ENCODE peak calls at places on chromosomes 7 and 10, in eight cellular contexts. D is trophoblast cell; A is fibroblast of lung; H is upper lobe of left lung; L is PC-3; Z is cardiac muscle cell; K is neural progenitor cell; N is CD8-positive, alpha-beta memory T cell. B is an unnamed sample.

GRCh38 chr10:13099144-13099665 is 758 bp upstream of the OPTN start:
- DNase-seq in L (peak; percentile 35), K (peak; percentile 87), A (no peak), H (peak; percentile 30), Z (peak; percentile 70), D (peak; percentile 72), N (peak; percentile 64), B (peak; percentile 16)

GRCh38 chr7:43689115-43689514 is 40.2 kb downstream of the COA1 start:
- DNase-seq in H (no peak), D (no peak), K (no peak), A (peak; percentile 35), N (no peak), L (no peak), Z (no peak), B (no peak)

GRCh38 chr7:926061-927030 is 28.1 kb downstream of the ADAP1 start:
- DNase-seq in L (no peak), D (no peak), H (peak; percentile 18), K (no peak), N (peak; percentile 49), A (no peak), Z (no peak), B (no peak)

GRCh38 chr10:51425431-51425830 is 274.0 kb downstream of the CSTF2T start:
- DNase-seq in Z (peak; percentile 75), K (peak; percentile 43), N (no peak), D (no peak), L (no peak), A (peak; percentile 20), H (no peak), B (no peak)

GRCh38 chr7:32223721-32224120 is 153.5 kb upstream of the PDE1C start:
- DNase-seq in L (peak; percentile 19), A (no peak), N (no peak), K (no peak), Z (no peak), H (no peak), D (peak; percentile 91), B (no peak)

GRCh38 chr10:112261281-112261822 is 21.8 kb upstream of the TECTB start:
- DNase-seq in K (no peak), A (peak; percentile 39), D (no peak), N (no peak), Z (peak; percentile 11), L (no peak), H (peak; percentile 55), B (no peak)

GRCh38 chr10:97707134-97707861 is 6.2 kb upstream of the MARVELD1 start:
- DNase-seq in L (no peak), D (no peak), A (no peak), Z (no peak), H (no peak), K (no peak), N (no peak), B (no peak)

GRCh38 chr10:74900297-74900696 is 73.9 kb downstream of the KAT6B start:
- DNase-seq in D (no peak), H (no peak), N (peak; percentile 51), Z (no peak), K (no peak), A (no peak), L (no peak), B (no peak)

GRCh38 chr10:81724431-81724830 is 150.6 kb upstream of the NRG3 start:
- DNase-seq in N (no peak), D (no peak), A (no peak), Z (no peak), L (no peak), H (no peak), K (no peak), B (no peak)

GRCh38 chr10:100350914-100351485 is 4.0 kb downstream of the SCD start:
- DNase-seq in Z (no peak), D (no peak), N (no peak), K (no peak), H (no peak), L (no peak), A (no peak), B (no peak)

GRCh38 chr7:88224596-88225275 is 4.9 kb upstream of the SRI start:
- DNase-seq in L (peak; percentile 78), A (peak; percentile 80), D (no peak), H (no peak), N (no peak), K (no peak), Z (peak; percentile 52), B (no peak)

GRCh38 chr10:43048301-43049051 is 28.4 kb upstream of the RET start:
- DNase-seq in Z (no peak), N (no peak), A (no peak), K (no peak), D (peak; percentile 91), H (peak; percentile 10), L (no peak), B (no peak)

GRCh38 chr10:119480667-119481066 is 61.9 kb downstream of the RGS10 start:
- DNase-seq in N (no peak), Z (peak; percentile 19), A (no peak), H (no peak), K (no peak), D (no peak), L (no peak), B (no peak)
- H3K9me3 ChIP-seq in N (no peaks in the 10 kb centered on the region), Z (no peaks in the 10 kb centered on the region), A (no peaks in the 10 kb centered on the region), H (no peaks in the 10 kb centered on the region), K (no peaks in the 10 kb centered on the region), D (no peaks in the 10 kb centered on the region), L (no peaks in the 10 kb centered on the region), B (no peaks in the 10 kb centered on the region)

GRCh38 chr7:64494912-64495461 is 67.9 kb downstream of the ZNF680 start:
- DNase-seq in A (no peak), H (no peak), Z (peak; percentile 17), N (no peak), L (no peak), D (no peak), K (no peak), B (no peak)
- H3K9me3 ChIP-seq in A (no peaks in the 10 kb centered on the region), H (no peaks in the 10 kb centered on the region), Z (no peaks in the 10 kb centered on the region), N (peaks cover 7% of the 10 kb centered on the region), L (peaks cover 10% of the 10 kb centered on the region), D (peaks cover 19% of the 10 kb centered on the region), K (peaks cover 43% of the 10 kb centered on the region), B (peaks cover 54% of the 10 kb centered on the region)

DNA sequence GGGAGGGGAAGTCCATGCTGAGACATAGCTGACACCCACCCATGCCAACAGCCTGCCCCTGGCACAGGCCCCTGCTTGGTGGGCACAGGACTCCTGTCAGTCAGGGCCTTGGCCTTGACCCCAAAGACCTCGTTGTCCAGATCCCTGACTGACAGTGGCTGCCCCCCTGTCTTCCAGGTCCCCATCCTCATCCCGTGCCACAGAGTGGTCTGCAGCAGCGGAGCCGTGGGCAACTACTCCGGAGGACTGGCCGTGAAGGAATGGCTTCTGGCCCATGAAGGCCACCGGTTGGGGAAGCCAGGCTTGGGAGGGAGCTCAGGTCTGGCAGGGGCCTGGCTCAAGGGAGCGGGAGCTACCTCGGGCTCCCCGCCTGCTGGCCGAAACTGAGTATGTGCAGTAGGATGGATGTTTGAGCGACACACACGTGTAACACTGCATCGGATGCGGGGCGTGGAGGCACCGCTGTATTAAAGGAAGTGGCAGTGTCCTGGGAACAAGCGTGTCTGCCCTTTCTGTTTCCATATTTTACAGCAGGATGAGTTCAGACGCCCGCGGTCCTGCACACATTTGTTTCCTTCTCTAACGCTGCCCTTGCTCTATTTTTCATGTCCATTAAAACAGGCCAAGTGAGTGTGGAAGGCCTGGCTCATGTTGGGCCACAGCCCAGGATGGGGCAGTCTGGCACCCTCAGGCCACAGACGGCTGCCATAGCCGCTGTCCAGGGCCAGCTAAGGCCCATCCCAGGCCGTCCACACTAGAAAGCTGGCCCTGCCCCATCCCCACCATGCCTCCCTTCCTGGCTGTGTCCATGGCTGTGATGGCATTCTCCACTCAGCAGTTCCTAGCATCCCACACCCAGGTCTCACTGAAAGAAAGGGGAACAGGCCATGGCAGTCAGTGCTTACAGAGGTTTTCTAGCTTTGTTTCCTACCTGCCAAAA is 197.2 kb downstream of the EBF3 start:
- DNase-seq in H (peak; percentile 15), A (no peak), N (peak; percentile 29), D (no peak), Z (no peak), L (no peak), K (no peak), B (no peak)
- H3K9me3 ChIP-seq in H (no peaks in the 10 kb centered on the region), A (no peaks in the 10 kb centered on the region), N (no peaks in the 10 kb centered on the region), D (no peaks in the 10 kb centered on the region), Z (no peaks in the 10 kb centered on the region), L (no peaks in the 10 kb centered on the region), K (no peaks in the 10 kb centered on the region), B (no peaks in the 10 kb centered on the region)

GRCh38 chr10:83753490-83753889 is 385.8 kb upstream of the GHITM start:
- DNase-seq in H (no peak), N (no peak), A (no peak), Z (no peak), K (no peak), D (no peak), L (no peak), B (no peak)
- H3K9me3 ChIP-seq in H (no peaks in the 10 kb centered on the region), N (peaks cover 12% of the 10 kb centered on the region), A (no peaks in the 10 kb centered on the region), Z (no peaks in the 10 kb centered on the region), K (peaks cover 7% of the 10 kb centered on the region), D (peaks cover 17% of the 10 kb centered on the region), L (no peaks in the 10 kb centered on the region), B (peaks cover 28% of the 10 kb centered on the region)

GRCh38 chr10:83050815-83051214 is 1088.5 kb upstream of the GHITM start:
- DNase-seq in H (no peak), L (no peak), A (no peak), D (no peak), K (no peak), Z (no peak), N (no peak), B (no peak)

DNA sequence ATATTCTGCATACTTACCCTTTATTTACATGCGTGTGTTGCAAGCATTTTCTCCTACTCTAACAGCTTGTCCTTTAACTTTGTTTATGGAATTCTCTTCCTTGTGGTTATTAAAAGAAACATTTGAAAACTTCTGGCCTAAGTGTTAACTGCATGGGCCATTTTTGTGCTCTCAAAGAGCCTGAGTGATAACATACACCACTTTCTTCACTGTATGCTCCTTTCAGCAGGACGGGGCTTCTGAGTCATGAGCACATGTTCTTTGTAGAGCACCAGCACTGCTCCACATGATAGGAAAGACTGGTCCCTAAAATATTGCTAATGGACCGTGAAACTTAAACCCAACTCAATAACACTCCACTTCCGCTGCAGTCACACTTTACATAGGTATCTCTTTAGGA is 1093.6 kb upstream of the GHITM start:
- DNase-seq in N (no peak), K (no peak), L (no peak), A (no peak), H (no peak), Z (no peak), D (no peak), B (no peak)
- H3K9me3 ChIP-seq in N (no peaks in the 10 kb centered on the region), K (no peaks in the 10 kb centered on the region), L (no peaks in the 10 kb centered on the region), A (no peaks in the 10 kb centered on the region), H (no peaks in the 10 kb centered on the region), Z (no peaks in the 10 kb centered on the region), D (no peaks in the 10 kb centered on the region), B (no peaks in the 10 kb centered on the region)

GRCh38 chr7:154577141-154577540 is 425.8 kb downstream of the PAXIP1 start:
- DNase-seq in H (no peak), N (no peak), D (no peak), L (no peak), K (no peak), Z (no peak), A (no peak), B (no peak)
- H3K9me3 ChIP-seq in H (no peaks in the 10 kb centered on the region), N (no peaks in the 10 kb centered on the region), D (peaks cover 17% of the 10 kb centered on the region), L (no peaks in the 10 kb centered on the region), K (no peaks in the 10 kb centered on the region), Z (no peaks in the 10 kb centered on the region), A (no peaks in the 10 kb centered on the region), B (no peaks in the 10 kb centered on the region)

DNA sequence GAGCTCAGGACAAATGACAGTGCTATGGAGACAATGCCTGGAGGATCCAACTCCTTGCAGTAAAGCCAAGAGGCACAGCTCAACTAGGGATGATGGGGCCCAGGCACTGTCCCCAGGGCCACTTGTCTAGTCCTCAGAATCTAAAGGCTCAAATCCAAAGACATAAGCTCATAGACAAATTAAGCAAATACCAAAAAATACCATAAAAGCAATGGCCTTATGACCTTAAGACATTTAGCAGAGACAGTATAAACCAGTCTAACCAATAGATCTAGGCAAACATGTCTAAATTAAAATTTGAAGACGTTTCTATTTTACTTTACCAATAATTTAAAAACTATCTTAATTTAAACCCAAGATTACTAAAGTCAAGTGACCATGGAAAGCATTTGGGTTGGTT is 14.8 kb upstream of the MKLN1 start:
- DNase-seq in K (no peak), A (no peak), H (no peak), Z (no peak), N (no peak), D (no peak), L (no peak), B (no peak)
- H3K9me3 ChIP-seq in K (peaks cover 11% of the 10 kb centered on the region), A (no peaks in the 10 kb centered on the region), H (no peaks in the 10 kb centered on the region), Z (no peaks in the 10 kb centered on the region), N (peaks cover 5% of the 10 kb centered on the region), D (no peaks in the 10 kb centered on the region), L (no peaks in the 10 kb centered on the region), B (peaks cover 6% of the 10 kb centered on the region)